ENCODE peak calls at places on chromosomes 11 and 22, in five cellular contexts. One of them, this sample, is unnamed.

GRCh38 chr22:33717694-33718396 is 202.4 kb downstream of the LARGE1 start:
- DNase-seq in GM04504: no peak
- DNase-seq in ELR: no peak
- DNase-seq in fibroblast of lung: no peak
- DNase-seq in iris pigment epithelial cell: no peak
- DNase-seq in this sample: no peak

GRCh38 chr22:45531441-45531840 is 28.8 kb downstream of the FBLN1 start:
- DNase-seq in GM04504: no peak
- DNase-seq in ELR: no peak
- DNase-seq in fibroblast of lung: no peak
- DNase-seq in iris pigment epithelial cell: no peak
- DNase-seq in this sample: no peak

GRCh38 chr11:70087446-70088167 is 9.5 kb downstream of the ANO1 start:
- DNase-seq in GM04504: no peak
- DNase-seq in ELR: no peak
- DNase-seq in fibroblast of lung: no peak
- DNase-seq in iris pigment epithelial cell: no peak
- DNase-seq in this sample: no peak

GRCh38 chr11:122271167-122271566 is 155.2 kb upstream of the BLID start:
- DNase-seq in GM04504: no peak
- DNase-seq in ELR: no peak
- DNase-seq in fibroblast of lung: no peak
- DNase-seq in iris pigment epithelial cell: no peak
- DNase-seq in this sample: peak; percentile 81

GRCh38 chr22:49170053-49170452 is 657.6 kb downstream of the BRD1 start:
- DNase-seq in GM04504: no peak
- DNase-seq in ELR: no peak
- DNase-seq in fibroblast of lung: no peak
- DNase-seq in iris pigment epithelial cell: no peak
- DNase-seq in this sample: no peak

GRCh38 chr22:23803001-23803819 is 16.4 kb downstream of the SMARCB1 start:
- DNase-seq in GM04504: no peak
- DNase-seq in ELR: no peak
- DNase-seq in fibroblast of lung: no peak
- DNase-seq in iris pigment epithelial cell: no peak
- DNase-seq in this sample: no peak

GRCh38 chr22:35947794-35948425 is 80.7 kb downstream of the RBFOX2 start:
- DNase-seq in GM04504: no peak
- DNase-seq in ELR: peak; percentile 77
- DNase-seq in fibroblast of lung: peak; percentile 55
- DNase-seq in iris pigment epithelial cell: peak; percentile 54
- DNase-seq in this sample: no peak

GRCh38 chr11:2224254-2224653 is 46.1 kb downstream of the ASCL2 start:
- DNase-seq in GM04504: no peak
- DNase-seq in ELR: no peak
- DNase-seq in fibroblast of lung: no peak
- DNase-seq in iris pigment epithelial cell: no peak
- DNase-seq in this sample: no peak

GRCh38 chr11:41222236-41222635 is 237.2 kb downstream of the LRRC4C start:
- DNase-seq in GM04504: no peak
- DNase-seq in ELR: no peak
- DNase-seq in fibroblast of lung: no peak
- DNase-seq in iris pigment epithelial cell: no peak
- DNase-seq in this sample: no peak

GRCh38 chr11:83933008-83933407 is 646.8 kb upstream of the CCDC90B start:
- DNase-seq in GM04504: no peak
- DNase-seq in ELR: no peak
- DNase-seq in fibroblast of lung: no peak
- DNase-seq in iris pigment epithelial cell: no peak
- DNase-seq in this sample: no peak

GRCh38 chr11:122797651-122798050 is 40.6 kb upstream of the CRTAM start:
- DNase-seq in GM04504: no peak
- DNase-seq in ELR: no peak
- DNase-seq in fibroblast of lung: no peak
- DNase-seq in iris pigment epithelial cell: peak; percentile 47
- DNase-seq in this sample: no peak

GRCh38 chr11:88178211-88178610 is 3.0 kb upstream of the RAB38 start:
- DNase-seq in GM04504: peak; percentile 26
- DNase-seq in ELR: no peak
- DNase-seq in fibroblast of lung: no peak
- DNase-seq in iris pigment epithelial cell: peak; percentile 28
- DNase-seq in this sample: no peak

GRCh38 chr11:11787305-11788066 is 54.3 kb upstream of the USP47 start:
- DNase-seq in GM04504: peak; percentile 49
- DNase-seq in ELR: peak; percentile 77
- DNase-seq in fibroblast of lung: peak; percentile 78
- DNase-seq in iris pigment epithelial cell: peak; percentile 63
- DNase-seq in this sample: peak; percentile 79

GRCh38 chr11:63017306-63017974 is 1.8 kb upstream of the SLC22A8 start:
- DNase-seq in GM04504: no peak
- DNase-seq in ELR: no peak
- DNase-seq in fibroblast of lung: no peak
- DNase-seq in iris pigment epithelial cell: no peak
- DNase-seq in this sample: no peak

GRCh38 chr11:10973416-10973815 is 115.6 kb upstream of the ZBED5 start:
- DNase-seq in GM04504: no peak
- DNase-seq in ELR: no peak
- DNase-seq in fibroblast of lung: no peak
- DNase-seq in iris pigment epithelial cell: no peak
- DNase-seq in this sample: no peak

GRCh38 chr11:126115820-126116319 is 53.2 kb upstream of the CDON start:
- DNase-seq in GM04504: no peak
- DNase-seq in ELR: peak; percentile 59
- DNase-seq in fibroblast of lung: peak; percentile 97
- DNase-seq in iris pigment epithelial cell: peak; percentile 87
- DNase-seq in this sample: peak; percentile 77

GRCh38 chr22:28917747-28918543 is 34.6 kb downstream of the ZNRF3 start:
- DNase-seq in GM04504: no peak
- DNase-seq in ELR: no peak
- DNase-seq in fibroblast of lung: peak; percentile 62
- DNase-seq in iris pigment epithelial cell: peak; percentile 46
- DNase-seq in this sample: peak; percentile 98

GRCh38 chr11:117376517-117376916 is 48.9 kb downstream of the CEP164 start:
- DNase-seq in GM04504: no peak
- DNase-seq in ELR: no peak
- DNase-seq in fibroblast of lung: no peak
- DNase-seq in iris pigment epithelial cell: no peak
- DNase-seq in this sample: no peak

GRCh38 chr11:47438721-47439120 is 10.2 kb downstream of the RAPSN start:
- DNase-seq in GM04504: no peak
- DNase-seq in ELR: no peak
- DNase-seq in fibroblast of lung: no peak
- DNase-seq in iris pigment epithelial cell: no peak
- DNase-seq in this sample: no peak

GRCh38 chr22:29628982-29629381 is 25.5 kb downstream of the NF2 start:
- DNase-seq in GM04504: no peak
- DNase-seq in ELR: no peak
- DNase-seq in fibroblast of lung: no peak
- DNase-seq in iris pigment epithelial cell: no peak
- DNase-seq in this sample: no peak

GRCh38 chr11:95229199-95230053 is 1.6 kb downstream of the SESN3 start:
- DNase-seq in GM04504: no peak
- DNase-seq in ELR: no peak
- DNase-seq in fibroblast of lung: peak; percentile 60
- DNase-seq in iris pigment epithelial cell: peak; percentile 54
- DNase-seq in this sample: peak; percentile 49

GRCh38 chr11:45501277-45501979 is 164.0 kb downstream of the CHST1 start:
- DNase-seq in GM04504: no peak
- DNase-seq in ELR: no peak
- DNase-seq in fibroblast of lung: no peak
- DNase-seq in iris pigment epithelial cell: no peak
- DNase-seq in this sample: no peak

This sample was measured in SW480.